ENCODE peak calls at places on chromosomes 5 and 9, in four cellular contexts. M is activated CD4-positive, alpha-beta T cell treated with anti-CD3 and anti-CD28 coated beads, Interleukin-2, amount 50 U/mL, for 24 hours; F is GM12891; G is A172. E is an unnamed sample.

GRCh38 chr5:137316346-137316736 is 182.8 kb downstream of the SPOCK1 start:
- DNase-seq in M (no peak), F (no peak), G (no peak), E (no peak)

GRCh38 chr9:135122316-135122715 is 34.8 kb downstream of the OLFM1 start:
- DNase-seq in M (no peak), F (no peak), G (no peak), E (no peak)

GRCh38 chr9:136725612-136726011 is 13.2 kb downstream of the DIPK1B start:
- DNase-seq in M (no peak), F (no peak), G (peak; percentile 79), E (no peak)

GRCh38 chr9:136995772-136996308 is 528 bp downstream of the CLIC3 start:
- DNase-seq in M (no peak), F (no peak), G (peak; percentile 81), E (no peak)

GRCh38 chr5:59768204-59769040 is 125.1 kb downstream of the PDE4D start:
- DNase-seq in M (no peak), F (no peak), G (peak; percentile 66), E (peak; percentile 86)

GRCh38 chr5:136192526-136193395 is at the start of gene SMIM32:
- DNase-seq in M (no peak), F (no peak), G (no peak), E (peak; percentile 58)

GRCh38 chr5:126499742-126500396 is 76.7 kb downstream of the GRAMD2B start:
- DNase-seq in M (peak; percentile 7), F (peak; percentile 15), G (peak; percentile 28), E (no peak)

GRCh38 chr9:120387257-120387999 is 192.5 kb downstream of the CDK5RAP2 start:
- DNase-seq in M (no peak), F (no peak), G (no peak), E (peak; percentile 33)

GRCh38 chr5:80343067-80343466 is 23.3 kb downstream of the SPZ1 start:
- DNase-seq in M (no peak), F (no peak), G (peak; percentile 32), E (no peak)

GRCh38 chr5:157859227-157859575 is 256 bp upstream of the CLINT1 start:
- DNase-seq in M (no peak), F (no peak), G (no peak), E (no peak)

GRCh38 chr5:107431998-107432397 is 238.7 kb downstream of the EFNA5 start:
- DNase-seq in M (no peak), F (no peak), G (peak; percentile 45), E (no peak)

GRCh38 chr9:34381323-34381722 is 4.6 kb upstream of the MYORG start:
- DNase-seq in M (no peak), F (no peak), G (no peak), E (peak; percentile 70)

GRCh38 chr5:52043543-52043942 is 660.3 kb downstream of the ISL1 start:
- DNase-seq in M (no peak), F (no peak), G (no peak), E (no peak)

GRCh38 chr9:93207860-93208734 is 24.2 kb downstream of the WNK2 start:
- DNase-seq in M (no peak), F (no peak), G (no peak), E (no peak)

GRCh38 chr5:143635888-143636287 is 176.1 kb upstream of the HMHB1 start:
- DNase-seq in M (no peak), F (no peak), G (no peak), E (no peak)

GRCh38 chr9:113652355-113653152 is 189.0 kb downstream of the RGS3 start:
- DNase-seq in M (no peak), F (no peak), G (no peak), E (peak; percentile 36)

GRCh38 chr5:75279324-75279723 is 42.6 kb upstream of the ANKRD31 start:
- DNase-seq in M (no peak), F (no peak), G (no peak), E (no peak)

GRCh38 chr5:135130526-135131215 is 96.6 kb upstream of the PITX1 start:
- DNase-seq in M (no peak), F (no peak), G (no peak), E (peak; percentile 56)

GRCh38 chr9:114830546-114830945 is 24.7 kb upstream of the TNFSF15 start:
- DNase-seq in M (no peak), F (no peak), G (no peak), E (no peak)